ENCODE peak calls at places on chromosomes 12 and 14, in four cellular contexts. G is AG04450, Z is fibroblast of mammary gland, T is heart right ventricle. A is an unnamed sample.

GRCh38 chr12:131011165-131012079 is 57.7 kb downstream of the ADGRD1 start:
- DNase-seq in G (no peak), Z (peak), T (no peak), A (peak)

GRCh38 chr12:84912191-84913142 is at the start of gene SLC6A15:
- DNase-seq in G (no peak), Z (peak), T (no peak), A (peak)

GRCh38 chr14:31018057-31018645 is 7.3 kb upstream of the AP4S1 start:
- DNase-seq in G (no peak), Z (no peak), T (no peak), A (no peak)

GRCh38 chr12:46608431-46609280 is 217.1 kb downstream of the SLC38A4 start:
- DNase-seq in G (no peak), Z (peak), T (no peak), A (peak)

GRCh38 chr12:101695698-101696097 is 1.7 kb upstream of the CHPT1 start:
- DNase-seq in G (no peak), Z (peak), T (no peak), A (peak)

GRCh38 chr14:22915886-22916521 is 2.9 kb downstream of the RBM23 start:
- DNase-seq in G (no peak), Z (peak), T (no peak), A (no peak)

GRCh38 chr12:29066061-29066588 is 83.0 kb upstream of the FAR2 start:
- DNase-seq in G (no peak), Z (peak), T (no peak), A (peak)

GRCh38 chr14:56998728-56999127 is 188.4 kb upstream of the OTX2 start:
- DNase-seq in G (no peak), Z (no peak), T (no peak), A (no peak)

GRCh38 chr12:23898121-23898520 is 51.3 kb downstream of the SOX5 start:
- DNase-seq in G (no peak), Z (no peak), T (no peak), A (no peak)

GRCh38 chr14:61269321-61270083 is 11.6 kb downstream of the TMEM30B start:
- DNase-seq in G (no peak), Z (peak), T (peak), A (peak)
- H3K4me3 ChIP-seq in G (peak), Z (peak), T (peak), A (peak)

DNA sequence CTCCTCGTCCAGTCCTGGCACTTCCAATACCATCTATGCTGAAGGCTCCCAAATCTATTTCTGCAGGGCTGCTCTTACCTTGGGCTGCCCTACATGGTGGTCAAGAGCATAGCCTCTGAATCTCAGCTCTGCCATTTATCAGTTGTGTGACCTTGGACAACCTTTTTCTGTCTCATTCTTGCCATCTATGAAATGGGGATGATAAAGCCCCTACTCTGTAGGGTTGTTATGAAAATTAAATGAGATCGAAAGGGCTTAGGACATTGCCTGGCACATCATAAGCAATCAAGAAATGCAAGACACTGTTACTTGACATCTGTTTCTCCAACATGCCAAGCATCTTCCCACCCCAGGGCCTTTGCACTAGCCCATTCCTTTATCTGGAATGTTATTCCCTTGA is 45.5 kb upstream of the GPATCH2L start:
- DNase-seq in G (no peak), Z (no peak), T (no peak), A (no peak)
- TF ChIP-seq CTCF in G (no peak), Z (no peak), T (no peak), A (no peak)

GRCh38 chr12:13114251-13115052 is 11.0 kb upstream of the GSG1 start:
- DNase-seq in G (no peak), Z (no peak), T (no peak), A (no peak)
- H3K4me3 ChIP-seq in G (no peak), Z (no peak), T (no peak), A (peak)

DNA sequence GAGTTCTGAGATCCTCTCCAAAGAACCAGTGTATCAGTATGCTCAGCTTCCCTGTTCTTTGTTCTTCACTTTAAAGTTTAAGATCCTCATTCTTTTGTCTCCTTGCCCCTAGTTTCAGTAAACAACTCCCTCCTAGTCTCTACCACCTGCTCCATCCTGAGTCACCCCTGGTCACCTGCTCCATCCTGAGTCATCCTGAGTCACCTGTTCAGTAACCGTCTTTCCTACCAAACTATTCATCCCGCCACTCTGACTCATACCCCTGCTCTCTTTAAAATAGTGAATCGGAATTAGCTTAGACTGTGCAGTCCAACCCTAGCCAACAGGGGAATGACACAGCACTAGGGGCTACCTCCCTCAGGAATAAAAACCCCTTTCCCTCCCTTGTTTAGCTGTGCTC is 888.1 kb upstream of the MDGA2 start:
- DNase-seq in G (no peak), Z (no peak), T (no peak), A (no peak)
- TF ChIP-seq CTCF in G (no peak), Z (no peak), T (no peak), A (no peak)

DNA sequence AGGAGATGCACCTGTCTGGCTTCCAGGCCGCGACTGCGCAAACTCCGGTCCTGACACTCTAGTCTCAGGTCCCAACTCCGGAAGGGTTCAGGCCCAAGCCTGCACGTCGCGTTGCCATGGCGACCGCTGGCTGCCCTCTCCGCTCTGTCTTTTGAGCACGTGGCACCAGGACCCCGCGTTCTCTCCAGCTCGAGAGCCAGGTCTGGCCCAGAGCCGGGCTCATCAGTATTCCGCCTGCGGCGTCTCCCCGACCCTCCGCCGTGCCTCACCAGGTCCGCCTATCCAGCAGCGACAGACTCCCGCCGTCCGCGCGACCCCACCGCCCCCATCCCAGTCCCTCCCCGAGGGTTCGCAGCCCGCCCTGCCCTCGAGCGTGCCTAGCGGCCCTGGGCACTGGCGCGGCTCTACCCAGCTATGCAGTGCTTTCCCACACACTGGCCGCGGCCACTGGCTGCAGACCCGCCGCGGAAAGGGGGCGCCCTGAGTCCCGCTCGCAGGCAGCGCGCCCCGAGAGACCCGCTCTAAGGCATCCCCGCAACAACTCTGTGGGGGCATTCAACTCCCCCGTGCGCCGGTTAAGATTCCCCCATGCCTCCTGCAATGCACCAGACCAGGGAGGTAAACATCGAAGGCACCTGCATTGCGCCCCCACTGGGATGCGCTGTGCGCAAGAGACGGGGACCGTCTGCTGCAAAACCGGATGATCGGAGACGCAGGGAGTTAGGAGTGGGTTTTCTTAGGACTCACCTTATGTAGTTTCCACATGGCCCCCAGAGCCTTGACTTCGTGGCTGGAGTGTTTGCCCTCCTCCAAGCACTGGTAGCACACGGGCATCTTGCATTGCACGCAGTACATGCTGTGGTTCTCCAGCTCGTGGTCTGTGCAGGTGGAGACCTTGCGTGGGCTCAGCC is 1.3 kb downstream of the TRIM9 start:
- DNase-seq in G (no peak), Z (no peak), T (peak), A (peak)
- H3K4me3 ChIP-seq in G (no peak), Z (peak), T (peak), A (no peak)

GRCh38 chr12:8949525-8950286 is at the start of gene M6PR:
- DNase-seq in G (peak), Z (peak), T (peak), A (peak)
- TF ChIP-seq CTCF in G (peak), Z (peak), T (peak), A (peak)

GRCh38 chr12:56332512-56333196 is 1.1 kb downstream of the PAN2 start:
- DNase-seq in G (no peak), Z (no peak), T (no peak), A (no peak)

GRCh38 chr12:56336361-56337167 is 2.1 kb upstream of the IL23A start:
- DNase-seq in G (no peak), Z (no peak), T (no peak), A (no peak)

GRCh38 chr12:56333197-56333678 is 562 bp downstream of the PAN2 start:
- DNase-seq in G (no peak), Z (no peak), T (no peak), A (no peak)

GRCh38 chr12:56334490-56334793 is 642 bp upstream of the PAN2 start:
- DNase-seq in G (no peak), Z (no peak), T (no peak), A (no peak)

DNA sequence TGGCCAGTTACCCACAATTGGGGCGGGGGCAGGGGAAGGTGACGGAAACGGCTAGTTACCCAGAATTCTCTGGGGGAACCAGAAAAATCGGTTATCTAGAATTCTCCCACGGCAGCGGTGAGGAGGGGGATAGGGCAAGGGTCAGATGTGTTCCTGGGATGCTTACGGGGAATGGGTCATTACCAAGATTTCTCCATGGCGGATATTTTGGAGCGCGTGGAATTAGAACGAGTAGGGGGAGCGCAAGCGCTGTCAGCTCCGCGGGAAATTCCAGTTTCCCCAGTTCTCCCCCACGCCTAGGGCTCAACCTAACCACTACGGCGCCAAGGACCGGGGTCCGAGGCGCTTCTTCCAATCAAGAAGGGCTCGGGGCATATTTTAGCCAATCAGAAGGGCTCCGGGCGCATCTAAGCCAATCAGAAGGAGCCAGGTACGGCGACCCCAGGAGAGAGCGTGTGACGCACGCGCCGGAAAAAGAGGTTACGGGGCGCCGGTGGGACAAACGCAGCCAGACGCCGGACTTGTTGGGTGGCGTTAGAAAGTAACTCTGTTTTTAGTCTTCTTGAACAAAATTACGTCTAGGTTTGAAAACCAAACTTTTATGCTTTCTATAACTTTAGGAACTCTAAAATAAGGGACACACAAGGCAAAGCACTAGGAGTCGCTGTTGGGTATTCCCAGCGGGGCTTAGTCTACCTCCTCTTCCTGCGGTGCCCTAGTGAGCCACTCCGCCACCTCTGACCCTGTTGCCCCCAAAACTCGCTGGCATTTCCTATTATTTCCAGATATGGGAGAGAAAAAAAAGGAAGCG is at the start of gene PAN2:
- DNase-seq in G (peak), Z (peak), T (peak), A (peak)
- H3K4me3 ChIP-seq in G (peak), Z (peak), T (peak), A (peak)